ENCODE peak calls at places on chromosomes 4 and X, in five cellular contexts. K is lower leg skin, L is colonic mucosa, G is cardiac muscle cell, H is astrocyte of the cerebellum. T is an unnamed sample.

GRCh38 chr4:182688081-182688480 is 229.1 kb downstream of the DCTD start:
- DNase-seq in K (no peak), H (no peak), G (no peak), L (no peak), T (no peak)

GRCh38 chr4:4578981-4579380 is 37.1 kb upstream of the STX18 start:
- DNase-seq in H (no peak), K (no peak), L (no peak), G (no peak), T (no peak)

GRCh38 chrX:12970691-12971202 is 4.2 kb upstream of the TMSB4X start:
- DNase-seq in H (no peak), L (no peak), G (peak), K (no peak), T (no peak)

GRCh38 chr4:185738038-185738552 is 73.9 kb downstream of the SORBS2 start:
- DNase-seq in H (peak), K (no peak), L (no peak), G (no peak), T (peak)

GRCh38 chr4:43048570-43048969 is 156.1 kb downstream of the GRXCR1 start:
- DNase-seq in H (no peak), G (no peak), K (no peak), L (no peak), T (no peak)

GRCh38 chr4:100796333-100796732 is 278.5 kb upstream of the EMCN start:
- DNase-seq in H (no peak), K (no peak), L (no peak), G (no peak), T (no peak)

GRCh38 chrX:9340619-9341304 is 124.1 kb upstream of the TBL1X start:
- DNase-seq in K (peak), H (no peak), L (peak), G (no peak), T (no peak)

GRCh38 chrX:46710425-46710824 is 48.5 kb downstream of the SLC9A7 start:
- DNase-seq in K (no peak), G (no peak), H (no peak), L (no peak), T (no peak)

GRCh38 chr4:44671636-44672035 is 6.6 kb upstream of the GUF1 start:
- DNase-seq in L (no peak), H (no peak), K (no peak), G (no peak), T (no peak)

GRCh38 chr4:110107868-110108267 is 90.5 kb downstream of the ELOVL6 start:
- DNase-seq in K (no peak), H (no peak), G (no peak), L (no peak), T (no peak)

GRCh38 chrX:118251251-118251650 is 94.7 kb upstream of the WDR44 start:
- DNase-seq in L (no peak), H (no peak), K (no peak), G (no peak), T (peak)

GRCh38 chr4:6705638-6706037 is 4.0 kb downstream of the MRFAP1L1 start:
- DNase-seq in H (no peak), K (no peak), L (no peak), G (no peak), T (no peak)

GRCh38 chr4:27000820-27001219 is 140.2 kb downstream of the STIM2 start:
- DNase-seq in G (peak), H (no peak), L (no peak), K (no peak), T (no peak)

GRCh38 chrX:148422531-148422930 is 77.9 kb upstream of the AFF2 start:
- DNase-seq in K (no peak), G (no peak), L (no peak), H (no peak), T (no peak)

GRCh38 chrX:70254063-70254400 is 6.0 kb downstream of the P2RY4 start:
- DNase-seq in L (no peak), G (no peak), H (no peak), K (no peak), T (no peak)

DNA sequence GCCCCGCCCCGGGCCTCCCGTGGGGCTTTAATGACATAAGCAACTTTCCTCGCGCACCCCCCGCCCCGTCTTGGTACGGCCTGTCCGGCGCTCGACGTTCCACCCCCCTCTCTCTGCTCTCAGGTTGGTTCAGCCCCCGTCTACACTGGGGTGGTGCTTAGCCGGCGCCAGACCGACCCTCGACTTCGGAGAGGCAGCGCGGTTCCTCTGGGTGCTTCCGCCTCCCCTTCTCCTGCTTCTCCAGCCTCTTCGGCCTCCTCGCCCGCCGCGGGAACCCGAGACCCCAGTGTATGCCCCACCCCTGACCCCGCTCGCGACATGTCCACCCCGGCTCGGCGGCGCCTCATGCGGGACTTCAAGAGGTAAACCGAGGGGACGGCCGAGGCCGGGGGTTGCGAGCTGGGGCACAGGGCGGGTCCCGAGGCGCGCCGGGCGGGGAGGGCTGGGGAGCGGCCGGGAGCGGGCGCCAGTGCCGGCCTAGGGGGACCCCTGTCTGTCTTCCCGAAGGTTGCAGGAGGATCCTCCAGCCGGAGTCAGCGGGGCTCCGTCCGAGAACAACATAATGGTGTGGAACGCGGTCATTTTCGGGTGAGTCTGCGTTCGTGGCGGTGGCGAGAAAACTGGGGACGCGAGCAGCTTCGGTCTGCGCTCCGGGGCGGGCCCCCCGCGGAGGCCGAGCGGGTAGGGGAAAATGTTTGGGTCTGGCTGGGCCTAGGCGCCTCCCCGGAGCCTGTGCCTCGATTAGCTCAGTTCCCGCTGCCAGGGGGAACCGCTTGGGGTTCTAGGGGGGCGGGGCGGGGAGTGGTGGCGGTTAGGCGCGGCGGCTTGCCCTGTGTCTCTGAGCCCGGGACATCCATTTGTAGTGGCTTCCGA is at the start of gene UBE2A:
- DNase-seq in L (peak), H (peak), K (peak), G (peak), T (peak)
- TF ChIP-seq CTCF in L (peak), H (peak), K (no peak), G (peak), T (peak)

DNA sequence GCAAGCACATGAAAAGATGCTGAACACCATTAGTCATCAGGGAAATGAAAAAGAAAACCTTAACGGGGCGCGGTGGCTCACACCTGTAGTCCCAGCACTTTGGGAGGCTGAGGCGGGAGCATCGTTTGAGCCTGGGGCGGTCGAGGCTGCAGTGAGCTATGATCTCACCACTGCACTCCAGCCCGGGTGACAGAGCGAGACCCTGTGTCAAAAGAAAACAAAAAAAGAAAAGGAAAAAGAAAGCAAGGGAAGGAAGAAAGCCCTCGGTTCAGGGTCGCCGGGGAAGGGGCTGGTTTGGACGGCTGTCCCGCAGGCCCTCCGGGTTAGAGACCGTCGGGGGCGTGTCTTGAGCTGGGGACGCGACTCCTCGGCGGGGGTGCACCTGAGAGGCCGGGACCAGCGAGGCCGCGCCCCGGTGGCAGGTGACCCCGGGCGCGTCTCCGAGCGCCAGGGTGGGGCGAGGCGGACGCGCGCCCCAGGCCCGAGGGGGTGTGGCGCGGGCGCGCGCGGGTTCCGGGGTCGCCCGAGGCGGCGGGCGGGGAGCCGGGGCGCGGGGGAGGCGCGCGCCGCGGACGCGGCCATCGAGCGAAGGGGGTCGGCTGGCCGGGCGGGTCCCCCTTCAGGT is 478 bp upstream of the PLXNA3 start:
- DNase-seq in H (no peak), K (no peak), L (peak), G (peak), T (no peak)
- H3K4me3 ChIP-seq in H (peak), K (no peak), L (peak), G (peak), T (peak)

DNA sequence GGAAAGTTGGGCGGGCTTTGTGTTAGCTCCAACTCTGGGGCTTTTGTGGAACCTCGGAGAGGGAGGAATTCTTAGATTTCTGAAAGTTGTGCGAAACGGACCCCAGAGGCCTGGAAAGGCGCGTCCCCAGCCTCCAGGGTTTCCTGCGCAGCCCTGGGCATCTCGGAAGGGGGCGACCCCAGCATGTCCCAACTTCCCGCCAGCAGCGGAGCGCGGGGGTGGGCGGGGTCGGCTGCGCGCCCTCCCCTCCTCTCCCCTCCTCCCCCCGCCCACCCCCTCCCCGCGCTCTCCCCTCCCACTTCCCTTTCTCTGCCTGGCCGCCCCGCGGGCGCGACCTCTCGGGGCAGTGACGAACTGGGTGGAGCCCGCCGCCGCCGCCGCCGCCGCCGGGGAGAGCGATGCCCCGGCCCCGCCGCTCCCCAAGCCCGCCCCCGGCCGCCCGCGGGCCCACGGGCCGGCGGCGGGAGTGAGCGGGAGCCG is 16.8 kb downstream of the PTTG2 start:
- DNase-seq in H (no peak), K (peak), L (peak), G (peak), T (no peak)
- TF ChIP-seq CTCF in H (no peak), K (no peak), L (no peak), G (no peak), T (peak)

DNA sequence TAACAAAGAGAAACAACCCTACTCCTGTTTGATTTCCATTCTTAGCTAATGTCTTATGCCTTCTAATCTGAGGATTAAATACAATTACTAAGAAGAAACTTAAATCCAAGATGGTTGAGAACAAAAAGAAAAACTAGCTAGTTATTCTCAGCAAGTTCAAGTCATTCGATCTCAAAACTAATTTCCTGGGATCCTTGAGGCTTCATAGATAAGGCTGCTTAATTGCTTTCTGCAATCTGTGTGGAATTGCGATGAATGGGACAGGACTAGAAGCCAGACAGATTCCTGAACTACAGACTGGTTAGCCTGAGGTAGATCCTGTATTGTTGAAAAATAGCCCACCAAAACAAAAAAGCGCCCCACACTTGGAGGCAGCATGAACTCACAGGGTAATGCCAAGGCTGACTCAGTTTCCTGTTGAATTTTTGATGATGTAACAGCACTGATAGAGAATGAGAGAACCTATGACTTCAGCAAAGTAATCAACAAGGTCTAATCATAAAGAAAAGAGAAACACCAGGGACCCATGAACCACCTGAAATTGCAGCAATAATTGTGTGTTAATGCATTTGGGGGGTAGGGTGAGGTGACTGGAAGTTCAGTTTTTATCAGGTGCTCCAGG is 33.9 kb downstream of the KLHL15 start:
- DNase-seq in G (no peak), K (no peak), L (no peak), H (no peak), T (no peak)
- H3K4me3 ChIP-seq in G (no peak), K (no peak), L (no peak), H (no peak), T (no peak)

GRCh38 chr4:14871676-14872430 is 130.4 kb upstream of the CPEB2 start:
- DNase-seq in L (no peak), H (no peak), K (no peak), G (peak), T (no peak)
- TF ChIP-seq CTCF in L (peak), H (no peak), K (no peak), G (peak), T (peak)

DNA sequence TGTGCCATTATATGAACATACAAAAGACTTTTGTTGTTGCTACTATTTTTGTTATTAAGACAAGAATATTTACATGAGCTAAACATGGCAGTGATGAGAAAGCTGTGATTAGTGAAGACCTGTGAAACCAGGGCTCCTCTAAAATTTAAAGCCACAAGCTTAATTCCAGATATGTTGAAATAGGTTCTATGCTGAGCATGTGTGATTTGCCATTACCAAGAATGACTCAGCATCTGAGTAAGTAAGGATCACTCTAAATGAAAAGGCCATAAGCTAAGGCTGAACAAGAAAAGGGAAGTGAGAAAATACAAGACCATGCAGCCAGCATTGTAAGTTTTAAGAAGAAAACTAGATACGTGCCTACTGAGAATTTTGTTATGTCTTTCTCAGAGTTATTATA is 75.9 kb upstream of the CAMK2D start:
- DNase-seq in G (no peak), L (no peak), K (no peak), H (peak), T (peak)
- H3K4me3 ChIP-seq in G (no peak), L (no peak), K (no peak), H (no peak), T (no peak)

GRCh38 chr4:53776141-53776540 is 184.9 kb upstream of the LNX1 start:
- DNase-seq in L (no peak), H (no peak), G (no peak), K (no peak), T (no peak)
- TF ChIP-seq CTCF in L (no peak), H (no peak), G (no peak), K (no peak), T (no peak)

GRCh38 chr4:8442596-8443358 is 2.2 kb downstream of the TRMT44 start:
- DNase-seq in H (no peak), L (no peak), G (no peak), K (no peak), T (no peak)
- H3K4me3 ChIP-seq in H (peak), L (no peak), G (peak), K (no peak), T (no peak)

GRCh38 chrX:38175140-38175539 is 45.5 kb downstream of the SRPX start:
- DNase-seq in L (peak), K (no peak), G (peak), H (no peak), T (no peak)
- TF ChIP-seq CTCF in L (peak), K (no peak), G (peak), H (peak), T (peak)